ENCODE peak calls at places on chromosome X, in four cellular contexts. M is stimulated activated CD4-positive, alpha-beta T cell treated with anti-CD3 and anti-CD28 coated beads, Interleukin-12 subunit alpha, Interleukin-12 subunit beta, amount 100 ng/mL, for 24 hours; W is CD4-positive, alpha-beta T cell; Z is stimulated activated CD8-positive, alpha-beta memory T cell treated with anti-CD3 and anti-CD28 coated beads, Interleukin-7, amount 100 ng/mL, for 24 hours. E is an unnamed sample.

GRCh38 chrX:925652-926061 is 286.8 kb downstream of the CRLF2 start:
- DNase-seq in M (no peak), W (no peak), Z (no peak), E (no peak)

GRCh38 chrX:15334561-15334960 is 762 bp downstream of the PIGA start:
- DNase-seq in M (no peak), W (no peak), Z (no peak), E (peak; percentile 1)

GRCh38 chrX:100829730-100830129 is 9.5 kb downstream of the CSTF2 start:
- DNase-seq in M (no peak), W (no peak), Z (no peak), E (no peak)

GRCh38 chrX:34288782-34289181 is 156.7 kb upstream of the FAM47A start:
- DNase-seq in M (no peak), W (no peak), Z (no peak), E (no peak)

GRCh38 chrX:70174754-70175153 is 2.5 kb upstream of the DGAT2L6 start:
- DNase-seq in M (no peak), W (no peak), Z (no peak), E (no peak)

GRCh38 chrX:14630724-14631123 is 101.4 kb downstream of the GLRA2 start:
- DNase-seq in M (no peak), W (no peak), Z (no peak), E (no peak)

GRCh38 chrX:129144172-129145038 is 378.9 kb downstream of the SMARCA1 start:
- DNase-seq in M (no peak), W (no peak), Z (no peak), E (no peak)

GRCh38 chrX:136608295-136608933 is 39.5 kb upstream of the CD40LG start:
- DNase-seq in M (no peak), W (peak; percentile 55), Z (no peak), E (peak; percentile 42)

GRCh38 chrX:14801136-14801535 is 71.7 kb downstream of the FANCB start:
- DNase-seq in M (no peak), W (no peak), Z (no peak), E (no peak)

GRCh38 chrX:17161991-17162390 is 213.0 kb upstream of the NHS start:
- DNase-seq in M (no peak), W (no peak), Z (no peak), E (no peak)

GRCh38 chrX:14073158-14073557 is 43.5 kb upstream of the GEMIN8 start:
- DNase-seq in M (no peak), W (no peak), Z (no peak), E (no peak)

GRCh38 chrX:77427586-77427985 is 19.6 kb upstream of the FGF16 start:
- DNase-seq in M (no peak), W (no peak), Z (no peak), E (no peak)

GRCh38 chrX:13937370-13938052 is 92.2 kb downstream of the GEMIN8 start:
- DNase-seq in M (no peak), W (no peak), Z (no peak), E (no peak)

GRCh38 chrX:71225661-71226060 is 2.6 kb downstream of the GJB1 start:
- DNase-seq in M (no peak), W (no peak), Z (no peak), E (no peak)

GRCh38 chrX:28787206-28787605 is 200.0 kb downstream of the IL1RAPL1 start:
- DNase-seq in M (no peak), W (no peak), Z (no peak), E (no peak)

E was measured in T-cell.